ENCODE peak calls at places on chromosomes 7 and 10, in seven cellular contexts. G is neural progenitor cell; H is CD8-positive, alpha-beta T cell; U is lower lobe of right lung; T is psoas muscle; F is mammary epithelial cell; K is keratinocyte. V is an unnamed sample. For H3K4me1, the result is how much of the 10 kb centered on the place peaks cover.

GRCh38 chr10:130659528-130659927 is 523.3 kb downstream of the GLRX3 start:
- DNase-seq in U (no peak), G (no peak), T (no peak), H (no peak), F (no peak), K (no peak), V (no peak)

GRCh38 chr7:133850497-133851070 is 276.6 kb upstream of the LRGUK start:
- DNase-seq in F (no peak), H (no peak), G (no peak), K (no peak), U (no peak), T (no peak), V (no peak)

GRCh38 chr7:98286093-98286525 is 4.6 kb downstream of the BRI3 start:
- DNase-seq in K (peak), U (peak), G (no peak), H (no peak), T (peak), F (peak), V (peak)

GRCh38 chr10:71433983-71434744 is 37.4 kb downstream of the CDH23 start:
- DNase-seq in F (no peak), U (no peak), G (no peak), H (no peak), T (no peak), K (no peak), V (peak)

GRCh38 chr10:127349737-127350136 is 153.3 kb upstream of the INSYN2A start:
- DNase-seq in G (no peak), T (no peak), K (no peak), H (no peak), U (no peak), F (no peak), V (no peak)

GRCh38 chr7:42103456-42103855 is 133.6 kb downstream of the GLI3 start:
- DNase-seq in G (no peak), K (no peak), T (no peak), F (no peak), U (no peak), H (no peak), V (no peak)

GRCh38 chr10:71980181-71981023 is 16.2 kb downstream of the CHST3 start:
- DNase-seq in U (no peak), G (no peak), T (no peak), H (no peak), F (no peak), K (no peak), V (no peak)

GRCh38 chr10:3239920-3240909 is 67.6 kb upstream of the PITRM1 start:
- DNase-seq in K (no peak), H (no peak), G (no peak), F (no peak), T (no peak), U (no peak), V (no peak)

GRCh38 chr10:132549416-132549815 is 11.8 kb downstream of the INPP5A start:
- DNase-seq in T (peak), G (no peak), F (no peak), H (no peak), U (no peak), K (no peak), V (no peak)

GRCh38 chr7:138701312-138701923 is at the start of gene SVOPL:
- DNase-seq in F (no peak), U (no peak), G (no peak), H (no peak), T (no peak), K (no peak), V (no peak)

GRCh38 chr10:32239770-32240169 is 107.2 kb downstream of the EPC1 start:
- DNase-seq in G (no peak), U (no peak), F (peak), T (no peak), H (no peak), K (no peak), V (no peak)

GRCh38 chr10:44394696-44395383 is 9.9 kb upstream of the CXCL12 start:
- DNase-seq in T (no peak), F (no peak), H (no peak), U (no peak), G (no peak), K (no peak), V (no peak)

GRCh38 chr7:75842836-75843446 is 29.3 kb upstream of the CCL24 start:
- DNase-seq in G (no peak), K (peak), U (no peak), T (no peak), F (peak), H (no peak), V (no peak)

GRCh38 chr7:127865466-127865865 is 165.8 kb downstream of the LRRC4 start:
- DNase-seq in T (no peak), G (no peak), K (no peak), U (no peak), H (no peak), F (peak), V (no peak)

DNA sequence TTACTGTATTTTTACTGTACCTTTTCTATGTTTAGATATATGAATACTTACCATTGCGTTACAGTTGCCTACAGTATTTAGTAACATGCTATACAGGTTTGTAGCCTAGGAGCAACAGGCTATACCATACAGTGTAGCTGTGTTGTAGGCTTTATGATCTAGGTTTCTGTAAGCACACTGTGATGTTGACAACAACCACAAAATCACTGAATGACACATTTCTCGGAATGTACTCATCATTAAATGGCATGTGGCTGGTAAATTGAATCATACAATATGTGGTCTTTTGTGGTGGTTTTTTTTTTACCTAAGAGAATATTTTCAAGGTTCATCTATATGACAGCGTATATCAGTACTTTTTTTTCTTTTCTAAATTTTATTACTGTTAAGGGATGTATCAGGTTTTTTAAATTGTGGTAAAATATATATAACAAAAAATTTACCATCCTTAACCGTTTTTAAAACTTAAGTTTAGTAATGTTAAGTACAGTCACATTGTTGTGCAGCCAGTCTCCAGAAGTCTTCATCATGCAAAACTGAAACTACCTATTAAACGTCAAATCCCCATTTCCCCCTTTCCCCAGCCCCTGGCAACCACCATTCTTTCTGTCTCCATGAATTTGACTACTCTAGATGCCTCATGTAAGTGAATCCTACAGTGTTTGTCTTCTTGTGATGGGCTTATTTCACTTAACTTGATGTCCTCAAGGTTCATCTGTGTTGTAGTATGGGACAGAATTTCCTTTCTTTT is 21.5 kb downstream of the BTAF1 start:
- DNase-seq in T (no peak), U (no peak), F (peak), K (peak), G (no peak), H (no peak), V (no peak)
- TF ChIP-seq CTCF in T (no peak), U (no peak), F (no peak), K (no peak), G (no peak), H (no peak), V (no peak)

DNA sequence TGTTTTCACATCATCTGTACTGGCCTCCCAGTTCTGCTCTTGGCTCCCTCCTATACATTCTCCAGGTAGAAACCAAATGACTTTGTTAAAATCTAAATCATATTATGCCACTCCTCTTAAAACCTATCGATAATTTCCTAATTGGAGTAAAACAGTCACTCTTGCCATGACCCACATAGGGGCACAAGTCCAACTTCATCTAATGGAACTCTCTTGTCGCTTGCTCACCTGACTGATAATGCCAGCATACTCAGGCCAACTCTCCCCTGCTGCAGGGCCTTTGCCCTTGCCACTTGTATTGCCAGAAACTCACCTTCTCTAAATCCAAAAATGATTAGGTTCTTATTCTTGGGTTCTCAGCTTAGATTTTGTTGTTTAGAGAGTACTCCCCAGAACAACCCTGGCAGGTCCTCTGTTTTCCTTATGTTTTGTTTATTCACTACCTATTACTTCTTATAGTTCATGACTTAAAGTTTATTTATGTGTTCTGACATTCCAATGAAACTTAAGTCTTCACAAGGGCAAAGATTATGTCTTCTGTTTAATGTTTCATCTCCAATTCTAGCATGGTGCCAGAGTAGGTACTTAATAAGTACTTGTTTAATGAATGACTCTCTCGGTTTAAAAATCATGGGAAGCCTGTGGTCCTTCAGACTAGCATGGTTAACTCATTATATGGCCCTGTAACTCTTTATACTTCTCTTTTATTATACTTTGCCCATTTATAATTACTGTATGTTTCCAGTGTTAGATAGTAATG is 345.9 kb upstream of the SMIM30 start:
- DNase-seq in F (no peak), U (no peak), K (no peak), G (no peak), T (no peak), H (no peak), V (peak)
- H3K4me1 ChIP-seq in F (under half), U (under half), K (under half), G (under half), T (under half), H (under half), V (under half)

GRCh38 chr10:4701016-4701415 is 125.0 kb upstream of the AKR1E2 start:
- DNase-seq in K (no peak), T (no peak), H (no peak), G (no peak), F (no peak), U (no peak), V (no peak)

GRCh38 chr10:4698075-4698474 is 127.9 kb upstream of the AKR1E2 start:
- DNase-seq in F (no peak), K (no peak), T (no peak), H (no peak), G (no peak), U (no peak), V (no peak)

GRCh38 chr10:4704034-4704545 is 121.9 kb upstream of the AKR1E2 start:
- DNase-seq in U (no peak), G (no peak), K (peak), T (no peak), F (peak), H (no peak), V (no peak)

GRCh38 chr10:4699950-4700730 is 125.9 kb upstream of the AKR1E2 start:
- DNase-seq in F (no peak), G (no peak), T (no peak), U (no peak), K (no peak), H (no peak), V (no peak)
- H3K27ac ChIP-seq in F (no peak), G (no peak), T (no peak), U (no peak), K (no peak), H (no peak), V (no peak)

GRCh38 chr7:150731916-150732315 is 5.3 kb upstream of the GIMAP5 start:
- DNase-seq in F (no peak), K (no peak), G (no peak), U (no peak), H (no peak), T (no peak), V (no peak)
- TF ChIP-seq CTCF in F (no peak), K (no peak), G (no peak), U (no peak), H (no peak), T (no peak), V (no peak)

GRCh38 chr10:11179231-11180105 is 161.8 kb downstream of the CELF2 start:
- DNase-seq in F (no peak), H (no peak), K (no peak), U (no peak), T (no peak), G (no peak), V (no peak)

GRCh38 chr10:11178606-11179221 is 161.0 kb downstream of the CELF2 start:
- DNase-seq in U (peak), F (no peak), K (no peak), H (peak), G (no peak), T (no peak), V (no peak)

GRCh38 chr10:11175823-11176243 is 158.2 kb downstream of the CELF2 start:
- DNase-seq in H (no peak), F (no peak), G (no peak), U (no peak), K (no peak), T (no peak), V (no peak)

GRCh38 chr10:11177926-11178453 is 160.3 kb downstream of the CELF2 start:
- DNase-seq in K (no peak), F (no peak), H (peak), U (peak), T (no peak), G (peak), V (no peak)

GRCh38 chr10:11176746-11177145 is 159.1 kb downstream of the CELF2 start:
- DNase-seq in H (peak), U (no peak), F (no peak), T (no peak), K (no peak), G (no peak), V (no peak)
- H3K4me1 ChIP-seq in H (half or more), U (half or more), F (under half), T (under half), K (under half), G (under half), V (under half)

GRCh38 chr7:542131-542934 is 22.7 kb upstream of the PDGFA start:
- DNase-seq in T (no peak), H (no peak), K (no peak), U (peak), F (no peak), G (peak), V (no peak)

GRCh38 chr7:542935-543789 is 23.5 kb upstream of the PDGFA start:
- DNase-seq in H (no peak), K (no peak), T (no peak), G (no peak), F (peak), U (peak), V (no peak)

GRCh38 chr7:544528-545221 is 25.0 kb upstream of the PDGFA start:
- DNase-seq in F (no peak), K (no peak), G (no peak), U (peak), T (no peak), H (no peak), V (no peak)

GRCh38 chr7:545470-545869 is 25.8 kb upstream of the PDGFA start:
- DNase-seq in H (no peak), U (peak), F (no peak), K (no peak), T (no peak), G (no peak), V (no peak)

DNA sequence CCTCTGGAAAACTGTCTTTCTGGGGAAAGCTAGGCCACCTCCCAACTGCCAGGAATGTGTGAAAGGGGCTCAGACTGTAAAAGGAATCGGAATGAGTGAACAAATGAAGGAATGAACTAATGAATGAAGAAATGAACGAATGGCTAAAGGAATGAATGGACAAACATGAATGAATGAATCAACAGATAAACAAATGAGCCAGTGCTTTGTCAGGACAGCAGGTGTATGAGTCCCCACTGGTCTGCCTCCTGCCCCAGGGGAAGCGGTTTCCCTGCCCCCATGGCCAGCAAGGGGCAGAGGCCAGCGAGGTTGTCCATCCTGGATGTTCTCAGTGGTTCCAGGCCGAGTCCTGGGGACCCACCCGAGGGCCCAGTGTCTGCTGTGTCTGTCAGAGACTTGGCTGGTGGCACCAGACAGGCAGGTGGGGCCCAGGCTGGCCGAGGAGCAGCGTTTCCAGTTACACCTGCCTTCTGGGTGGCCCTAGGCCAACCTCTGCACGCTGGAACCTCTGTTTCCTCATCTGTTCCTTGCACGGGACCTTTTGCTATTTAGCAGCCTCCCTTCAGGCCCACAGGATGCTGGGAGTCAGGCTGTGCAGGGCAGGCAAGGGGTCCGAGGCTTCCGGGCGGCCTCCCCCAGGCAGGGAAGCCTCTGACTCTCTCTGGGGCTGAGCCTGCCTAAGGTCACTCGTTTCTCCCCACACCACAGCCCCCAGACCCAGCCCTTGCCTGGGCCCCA is 24.3 kb upstream of the PDGFA start:
- DNase-seq in H (no peak), F (no peak), U (peak), G (no peak), K (no peak), T (no peak), V (no peak)
- H3K27ac ChIP-seq in H (no peak), F (no peak), U (no peak), G (no peak), K (no peak), T (no peak), V (no peak)

DNA sequence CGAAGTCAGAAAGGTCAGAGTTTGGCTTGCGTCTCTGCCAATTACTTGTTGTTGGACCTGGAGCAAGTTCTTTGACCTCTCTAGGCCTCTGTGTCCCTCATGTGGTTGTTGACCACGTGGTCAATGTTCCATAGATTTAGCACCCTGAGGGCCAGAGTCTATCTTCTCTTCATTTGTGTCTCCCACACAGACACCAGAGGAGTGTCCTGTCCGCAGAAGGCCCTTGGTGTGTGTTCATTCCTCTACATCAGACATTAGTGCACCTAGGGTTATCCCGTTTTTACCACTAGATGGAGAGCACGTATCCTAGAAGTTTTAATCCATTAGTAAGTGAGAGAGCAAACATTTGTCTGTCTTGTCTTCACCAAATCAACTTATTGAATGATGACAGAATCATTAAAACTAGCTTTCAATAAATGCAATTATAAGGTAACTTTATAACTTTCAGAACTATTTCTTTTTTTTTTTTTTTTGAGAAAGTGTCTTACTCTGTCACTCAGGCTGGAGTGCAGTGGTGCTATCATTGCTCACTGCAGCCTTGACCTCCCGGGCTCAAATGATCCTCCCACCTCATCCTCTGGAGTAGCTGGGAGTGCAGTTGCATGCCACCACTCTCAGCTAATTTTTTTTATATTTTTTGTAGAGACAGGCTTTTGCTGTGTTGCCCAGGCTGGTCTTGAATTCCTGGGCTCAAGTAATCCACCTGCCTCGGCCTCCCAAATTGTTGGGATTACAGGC is 122.5 kb upstream of the ANKRD1 start:
- DNase-seq in U (no peak), F (peak), T (no peak), G (peak), H (no peak), K (no peak), V (peak)
- TF ChIP-seq CTCF in U (peak), F (peak), T (peak), G (peak), H (no peak), K (peak), V (peak)

GRCh38 chr10:22657028-22657427 is 57.4 kb downstream of the PIP4K2A start:
- DNase-seq in H (no peak), G (no peak), U (no peak), T (no peak), F (no peak), K (no peak), V (no peak)

GRCh38 chr10:22659901-22660300 is 54.5 kb downstream of the PIP4K2A start:
- DNase-seq in F (no peak), K (no peak), U (no peak), T (no peak), G (no peak), H (no peak), V (no peak)

GRCh38 chr10:22658745-22659410 is 55.5 kb downstream of the PIP4K2A start:
- DNase-seq in K (no peak), H (no peak), F (no peak), U (no peak), T (no peak), G (no peak), V (no peak)

GRCh38 chr10:22656056-22656455 is 58.3 kb downstream of the PIP4K2A start:
- DNase-seq in H (no peak), G (no peak), F (no peak), T (no peak), U (no peak), K (no peak), V (no peak)

DNA sequence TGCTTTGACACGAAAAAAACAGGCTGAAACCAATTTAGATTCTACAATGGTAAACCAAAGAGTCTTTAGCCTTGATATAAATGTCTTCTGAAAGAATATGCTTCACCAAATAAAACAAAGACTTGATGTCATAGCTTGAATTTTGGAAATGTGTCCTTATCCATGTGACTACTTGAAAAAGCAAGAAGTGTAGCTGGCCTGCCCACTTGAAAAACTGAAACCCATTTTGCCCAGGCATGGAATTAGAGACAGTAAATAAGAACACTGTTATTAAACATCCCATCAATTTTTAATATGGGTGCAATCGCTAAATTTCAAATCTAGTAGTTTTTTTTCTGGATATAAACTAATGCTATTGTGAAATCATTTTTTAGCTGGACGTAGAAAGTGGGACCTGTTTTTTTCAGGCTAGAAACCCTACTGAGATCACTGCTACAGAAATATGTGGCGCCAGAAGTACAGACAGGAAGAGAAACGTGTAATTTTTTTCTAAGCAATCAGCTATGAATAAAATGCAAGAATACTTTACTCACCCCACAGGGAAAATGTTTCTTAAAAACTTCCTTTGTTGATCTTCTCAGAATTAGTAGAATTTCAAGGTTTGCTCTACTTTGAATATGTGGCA is 56.7 kb downstream of the PIP4K2A start:
- DNase-seq in T (no peak), U (no peak), H (no peak), K (no peak), F (no peak), G (no peak), V (no peak)
- H3K4me1 ChIP-seq in T (under half), U (half or more), H (half or more), K (under half), F (under half), G (under half), V (under half)

GRCh38 chr10:93907049-93907448 is 13.3 kb downstream of the SLC35G1 start:
- DNase-seq in G (no peak), U (no peak), T (no peak), F (no peak), H (no peak), K (no peak), V (no peak)
- H3K27ac ChIP-seq in G (no peak), U (no peak), T (no peak), F (no peak), H (no peak), K (no peak), V (no peak)

V was measured in right lobe of liver.